ENCODE peak calls at places on chromosome 9, in five cellular contexts. One of them, this sample, is unnamed.

GRCh38 chr9:74379718-74380117 is 117.4 kb upstream of the RORB start:
- DNase-seq in ovary: no peak
- DNase-seq in MM.1S: peak
- DNase-seq in IMR-90: no peak
- DNase-seq in breast epithelium: no peak
- DNase-seq in this sample: peak

GRCh38 chr9:35718726-35719511 is 13.1 kb downstream of the TLN1 start:
- DNase-seq in breast epithelium: no peak
- DNase-seq in ovary: no peak
- DNase-seq in IMR-90: no peak
- DNase-seq in MM.1S: no peak
- DNase-seq in this sample: peak

GRCh38 chr9:407255-407654 is 192.6 kb downstream of the DOCK8 start:
- DNase-seq in IMR-90: no peak
- DNase-seq in breast epithelium: no peak
- DNase-seq in MM.1S: no peak
- DNase-seq in ovary: no peak
- DNase-seq in this sample: peak

GRCh38 chr9:96126321-96126881 is 175.6 kb downstream of the HSD17B3 start:
- DNase-seq in MM.1S: no peak
- DNase-seq in ovary: no peak
- DNase-seq in IMR-90: no peak
- DNase-seq in breast epithelium: no peak
- DNase-seq in this sample: no peak

GRCh38 chr9:124267271-124267807 is 9.6 kb downstream of the NEK6 start:
- DNase-seq in IMR-90: peak
- DNase-seq in breast epithelium: peak
- DNase-seq in ovary: no peak
- DNase-seq in MM.1S: no peak
- DNase-seq in this sample: peak

GRCh38 chr9:78505546-78505945 is 208.6 kb downstream of the PSAT1 start:
- DNase-seq in breast epithelium: no peak
- DNase-seq in ovary: no peak
- DNase-seq in IMR-90: no peak
- DNase-seq in MM.1S: no peak
- DNase-seq in this sample: no peak

GRCh38 chr9:95667789-95668188 is 151.0 kb upstream of the PTCH1 start:
- DNase-seq in MM.1S: no peak
- DNase-seq in breast epithelium: no peak
- DNase-seq in IMR-90: no peak
- DNase-seq in ovary: no peak
- DNase-seq in this sample: no peak

GRCh38 chr9:131031642-131032005 is 22.6 kb downstream of the LAMC3 start:
- DNase-seq in ovary: no peak
- DNase-seq in IMR-90: no peak
- DNase-seq in MM.1S: no peak
- DNase-seq in breast epithelium: no peak
- DNase-seq in this sample: no peak

GRCh38 chr9:138060365-138060764 is 182.8 kb downstream of the CACNA1B start:
- DNase-seq in ovary: no peak
- DNase-seq in MM.1S: no peak
- DNase-seq in breast epithelium: no peak
- DNase-seq in IMR-90: no peak
- DNase-seq in this sample: no peak

GRCh38 chr9:19156805-19157204 is 29.5 kb upstream of the PLIN2 start:
- DNase-seq in breast epithelium: no peak
- DNase-seq in ovary: no peak
- DNase-seq in MM.1S: no peak
- DNase-seq in IMR-90: no peak
- DNase-seq in this sample: no peak

GRCh38 chr9:419571-420156 is 205.0 kb downstream of the DOCK8 start:
- DNase-seq in breast epithelium: no peak
- DNase-seq in ovary: no peak
- DNase-seq in IMR-90: no peak
- DNase-seq in MM.1S: no peak
- DNase-seq in this sample: peak

GRCh38 chr9:129888085-129888808 is 53.0 kb downstream of the USP20 start:
- DNase-seq in breast epithelium: peak
- DNase-seq in ovary: no peak
- DNase-seq in IMR-90: no peak
- DNase-seq in MM.1S: peak
- DNase-seq in this sample: peak

GRCh38 chr9:36136894-36137391 is 410 bp downstream of the GLIPR2 start:
- DNase-seq in IMR-90: no peak
- DNase-seq in MM.1S: no peak
- DNase-seq in ovary: no peak
- DNase-seq in breast epithelium: no peak
- DNase-seq in this sample: no peak

GRCh38 chr9:84557751-84558150 is 111.8 kb upstream of the NTRK2 start:
- DNase-seq in ovary: no peak
- DNase-seq in MM.1S: no peak
- DNase-seq in IMR-90: no peak
- DNase-seq in breast epithelium: no peak
- DNase-seq in this sample: no peak

GRCh38 chr9:110058304-110058953 is 149.5 kb downstream of the C9orf152 start:
- DNase-seq in IMR-90: peak
- DNase-seq in ovary: no peak
- DNase-seq in MM.1S: peak
- DNase-seq in breast epithelium: no peak
- DNase-seq in this sample: peak

GRCh38 chr9:19533373-19533772 is 124.6 kb downstream of the ACER2 start:
- DNase-seq in breast epithelium: no peak
- DNase-seq in ovary: no peak
- DNase-seq in IMR-90: peak
- DNase-seq in MM.1S: no peak
- DNase-seq in this sample: no peak

GRCh38 chr9:29514336-29514735 is 1941.1 kb upstream of the C9orf72 start:
- DNase-seq in ovary: no peak
- DNase-seq in MM.1S: no peak
- DNase-seq in breast epithelium: no peak
- DNase-seq in IMR-90: no peak
- DNase-seq in this sample: peak

GRCh38 chr9:20557890-20558608 is 64.2 kb downstream of the MLLT3 start:
- DNase-seq in breast epithelium: no peak
- DNase-seq in IMR-90: no peak
- DNase-seq in MM.1S: no peak
- DNase-seq in ovary: no peak
- DNase-seq in this sample: no peak

GRCh38 chr9:71985070-71985956 is 73.9 kb downstream of the C9orf85 start:
- DNase-seq in breast epithelium: no peak
- DNase-seq in IMR-90: peak
- DNase-seq in ovary: no peak
- DNase-seq in MM.1S: no peak
- DNase-seq in this sample: peak

GRCh38 chr9:21520501-21521228 is 38.6 kb upstream of the IFNE start:
- DNase-seq in breast epithelium: no peak
- DNase-seq in ovary: no peak
- DNase-seq in IMR-90: no peak
- DNase-seq in MM.1S: no peak
- DNase-seq in this sample: no peak

GRCh38 chr9:33329117-33329563 is 38.8 kb downstream of the NFX1 start:
- DNase-seq in ovary: no peak
- DNase-seq in IMR-90: peak
- DNase-seq in breast epithelium: peak
- DNase-seq in MM.1S: no peak
- DNase-seq in this sample: peak

GRCh38 chr9:121708768-121709488 is 57.5 kb downstream of the DAB2IP start:
- DNase-seq in MM.1S: no peak
- DNase-seq in breast epithelium: no peak
- DNase-seq in ovary: peak
- DNase-seq in IMR-90: no peak
- DNase-seq in this sample: peak

GRCh38 chr9:131046581-131047202 is 37.7 kb downstream of the LAMC3 start:
- DNase-seq in IMR-90: peak
- DNase-seq in breast epithelium: peak
- DNase-seq in MM.1S: peak
- DNase-seq in ovary: peak
- DNase-seq in this sample: peak

GRCh38 chr9:78127271-78128225 is 95.9 kb upstream of the GNAQ start:
- DNase-seq in IMR-90: no peak
- DNase-seq in breast epithelium: peak
- DNase-seq in MM.1S: no peak
- DNase-seq in ovary: no peak
- DNase-seq in this sample: peak

GRCh38 chr9:132247942-132248341 is 86.1 kb downstream of the NTNG2 start:
- DNase-seq in IMR-90: no peak
- DNase-seq in MM.1S: no peak
- DNase-seq in ovary: no peak
- DNase-seq in breast epithelium: no peak
- DNase-seq in this sample: no peak

GRCh38 chr9:108953983-108954574 is 19.9 kb downstream of the ABITRAM start:
- DNase-seq in IMR-90: peak
- DNase-seq in ovary: no peak
- DNase-seq in breast epithelium: no peak
- DNase-seq in MM.1S: peak
- DNase-seq in this sample: peak

GRCh38 chr9:76018244-76018643 is 127.8 kb downstream of the PCSK5 start:
- DNase-seq in MM.1S: no peak
- DNase-seq in ovary: no peak
- DNase-seq in breast epithelium: no peak
- DNase-seq in IMR-90: no peak
- DNase-seq in this sample: no peak

GRCh38 chr9:133767625-133768024 is 29.5 kb upstream of the SARDH start:
- DNase-seq in IMR-90: no peak
- DNase-seq in breast epithelium: no peak
- DNase-seq in ovary: no peak
- DNase-seq in MM.1S: no peak
- DNase-seq in this sample: no peak

GRCh38 chr9:133768371-133768858 is 30.3 kb upstream of the SARDH start:
- DNase-seq in ovary: peak
- DNase-seq in breast epithelium: no peak
- DNase-seq in MM.1S: no peak
- DNase-seq in IMR-90: no peak
- DNase-seq in this sample: no peak

GRCh38 chr9:133770076-133770777 is 32.1 kb upstream of the SARDH start:
- DNase-seq in breast epithelium: peak
- DNase-seq in IMR-90: no peak
- DNase-seq in ovary: peak
- DNase-seq in MM.1S: no peak
- DNase-seq in this sample: no peak

GRCh38 chr9:133769511-133770075 is 31.4 kb upstream of the SARDH start:
- DNase-seq in IMR-90: no peak
- DNase-seq in ovary: peak
- DNase-seq in MM.1S: no peak
- DNase-seq in breast epithelium: no peak
- DNase-seq in this sample: no peak

GRCh38 chr9:133768859-133769510 is 30.8 kb upstream of the SARDH start:
- DNase-seq in breast epithelium: peak
- DNase-seq in IMR-90: no peak
- DNase-seq in MM.1S: no peak
- DNase-seq in ovary: peak
- DNase-seq in this sample: no peak
- TF ChIP-seq CTCF in breast epithelium: no peak
- TF ChIP-seq CTCF in IMR-90: no peak
- TF ChIP-seq CTCF in MM.1S: peak
- TF ChIP-seq CTCF in ovary: no peak
- TF ChIP-seq CTCF in this sample: no peak

GRCh38 chr9:104557179-104557634 is 11.8 kb upstream of the OR13C8 start:
- DNase-seq in breast epithelium: no peak
- DNase-seq in IMR-90: no peak
- DNase-seq in ovary: no peak
- DNase-seq in MM.1S: peak
- DNase-seq in this sample: no peak

DNA sequence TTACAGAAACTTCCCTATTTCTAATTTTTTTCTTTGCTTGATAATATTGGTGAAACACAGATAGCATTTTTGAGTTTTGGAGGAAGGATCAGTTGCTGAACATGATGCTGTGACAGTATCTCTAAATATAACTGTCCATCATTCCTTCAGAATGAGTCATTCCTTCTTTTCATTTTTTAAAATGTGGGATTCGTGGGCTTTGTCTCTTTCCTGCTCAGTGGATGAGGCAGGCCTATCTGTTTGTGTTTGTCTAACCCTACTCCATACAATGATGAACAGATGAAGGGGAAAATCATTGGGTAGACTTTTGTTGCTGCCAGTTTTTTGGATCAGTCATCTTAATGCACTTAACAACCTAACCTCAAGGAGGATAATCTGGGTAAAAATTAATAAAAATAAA is 15.7 kb upstream of the OR13C8 start:
- DNase-seq in IMR-90: no peak
- DNase-seq in ovary: no peak
- DNase-seq in breast epithelium: no peak
- DNase-seq in MM.1S: no peak
- DNase-seq in this sample: no peak
- H3K4me3 ChIP-seq in IMR-90: no peak
- H3K4me3 ChIP-seq in ovary: no peak
- H3K4me3 ChIP-seq in breast epithelium: no peak
- H3K4me3 ChIP-seq in MM.1S: no peak
- H3K4me3 ChIP-seq in this sample: no peak

GRCh38 chr9:4548796-4549725 is 58.8 kb downstream of the SLC1A1 start:
- DNase-seq in IMR-90: no peak
- DNase-seq in MM.1S: no peak
- DNase-seq in breast epithelium: no peak
- DNase-seq in ovary: no peak
- DNase-seq in this sample: peak
- TF ChIP-seq CTCF in IMR-90: no peak
- TF ChIP-seq CTCF in MM.1S: peak
- TF ChIP-seq CTCF in breast epithelium: no peak
- TF ChIP-seq CTCF in ovary: no peak
- TF ChIP-seq CTCF in this sample: no peak

GRCh38 chr9:97907632-97908031 is 14.7 kb downstream of the TRMO start:
- DNase-seq in MM.1S: no peak
- DNase-seq in ovary: no peak
- DNase-seq in IMR-90: no peak
- DNase-seq in breast epithelium: no peak
- DNase-seq in this sample: no peak

GRCh38 chr9:97905228-97905627 is 17.1 kb downstream of the TRMO start:
- DNase-seq in IMR-90: no peak
- DNase-seq in MM.1S: no peak
- DNase-seq in ovary: no peak
- DNase-seq in breast epithelium: no peak
- DNase-seq in this sample: no peak

GRCh38 chr9:97907051-97907450 is 15.2 kb downstream of the TRMO start:
- DNase-seq in ovary: no peak
- DNase-seq in breast epithelium: no peak
- DNase-seq in MM.1S: no peak
- DNase-seq in IMR-90: no peak
- DNase-seq in this sample: no peak

GRCh38 chr9:97904725-97905124 is 17.6 kb downstream of the TRMO start:
- DNase-seq in breast epithelium: no peak
- DNase-seq in ovary: no peak
- DNase-seq in MM.1S: no peak
- DNase-seq in IMR-90: no peak
- DNase-seq in this sample: no peak

DNA sequence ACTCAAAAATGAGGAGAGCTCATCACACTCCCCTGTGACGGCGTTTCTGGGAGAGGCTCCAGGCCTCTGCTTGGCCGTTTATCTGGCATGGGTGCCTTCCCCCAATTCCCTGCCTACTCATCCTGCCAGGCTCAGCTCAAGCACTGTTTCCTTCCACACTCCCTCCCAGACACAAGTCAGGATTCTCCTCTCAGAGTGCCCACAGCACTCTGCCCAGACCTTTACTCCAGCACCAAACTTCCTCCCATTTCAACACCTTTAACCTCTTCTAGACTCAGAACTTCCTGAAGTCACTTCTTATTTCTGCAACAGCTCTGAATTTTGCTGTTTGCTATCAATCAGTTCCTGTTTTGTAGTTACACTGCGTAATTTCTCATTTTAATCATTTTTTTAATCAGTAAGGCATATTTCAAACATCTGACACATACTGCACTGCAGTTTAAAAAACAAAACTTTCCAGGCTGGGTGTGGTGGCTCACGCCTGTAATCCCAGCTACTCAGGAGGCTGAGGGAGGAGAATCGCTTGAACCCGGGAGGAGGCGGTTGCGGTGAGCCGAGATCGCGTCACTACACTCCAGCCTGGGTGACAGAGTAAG is 16.0 kb downstream of the TRMO start:
- DNase-seq in breast epithelium: no peak
- DNase-seq in ovary: no peak
- DNase-seq in MM.1S: no peak
- DNase-seq in IMR-90: no peak
- DNase-seq in this sample: no peak
- H3K4me3 ChIP-seq in breast epithelium: no peak
- H3K4me3 ChIP-seq in ovary: no peak
- H3K4me3 ChIP-seq in MM.1S: no peak
- H3K4me3 ChIP-seq in IMR-90: no peak
- H3K4me3 ChIP-seq in this sample: no peak

This sample was measured in epithelial cell of esophagus.